ENCODE peak calls at places on chromosomes 12 and 14, in four cellular contexts. E is activated CD4-positive, alpha-beta T cell treated with anti-CD3 and anti-CD28 coated beads for 48 hours; R is T-cell; V is GM23248. G is an unnamed sample.

GRCh38 chr14:76377675-76378074 is 1.7 kb downstream of the ESRRB start:
- DNase-seq in R (no peak), V (no peak), E (no peak), G (no peak)

GRCh38 chr12:52514471-52515318 is 5.5 kb downstream of the KRT5 start:
- DNase-seq in R (no peak), E (no peak), V (no peak), G (no peak)

GRCh38 chr12:65646127-65646643 is 178.1 kb upstream of the HMGA2 start:
- DNase-seq in V (no peak), E (no peak), R (no peak), G (no peak)

GRCh38 chr12:47560408-47560807 is 145.4 kb downstream of the RPAP3 start:
- DNase-seq in E (no peak), V (no peak), R (no peak), G (no peak)

GRCh38 chr12:93943766-93944165 is 204.6 kb upstream of the PLXNC1 start:
- DNase-seq in R (no peak), E (no peak), V (peak; percentile 90), G (no peak)

GRCh38 chr14:104130974-104131651 is 7.3 kb upstream of the KIF26A start:
- DNase-seq in R (no peak), E (peak; percentile 48), V (peak; percentile 63), G (no peak)

GRCh38 chr14:51776102-51776894 is 84.1 kb upstream of the GNG2 start:
- DNase-seq in V (peak; percentile 80), E (peak; percentile 55), R (no peak), G (peak; percentile 11)

GRCh38 chr12:116532986-116533342 is 26.2 kb upstream of the MAP1LC3B2 start:
- DNase-seq in R (no peak), V (no peak), E (no peak), G (no peak)

GRCh38 chr14:103745424-103745823 is 29.8 kb downstream of the ZFYVE21 start:
- DNase-seq in R (no peak), V (no peak), E (no peak), G (no peak)

GRCh38 chr14:54396183-54396492 is 669 bp upstream of the CDKN3 start:
- DNase-seq in R (no peak), E (no peak), V (no peak), G (no peak)

GRCh38 chr14:104315169-104315568 is 176.8 kb downstream of the KIF26A start:
- DNase-seq in E (no peak), V (no peak), R (no peak), G (no peak)

GRCh38 chr12:2891240-2892053 is 756 bp downstream of the TULP3 start:
- DNase-seq in V (peak; percentile 84), E (peak; percentile 22), R (no peak), G (no peak)

GRCh38 chr12:28622416-28622815 is 432.2 kb downstream of the CCDC91 start:
- DNase-seq in R (no peak), V (peak; percentile 78), E (no peak), G (no peak)

GRCh38 chr14:32330356-32331226 is 1.5 kb downstream of the AKAP6 start:
- DNase-seq in E (no peak), R (no peak), V (no peak), G (no peak)

GRCh38 chr12:119916111-119916510 is 39.0 kb upstream of the CIT start:
- DNase-seq in E (no peak), R (no peak), V (no peak), G (no peak)

GRCh38 chr12:53757095-53757770 is 5.5 kb upstream of the CISTR start:
- DNase-seq in E (peak; percentile 91), V (peak; percentile 78), R (peak; percentile 67), G (peak; percentile 74)

GRCh38 chr12:64544796-64545382 is 65.4 kb upstream of the RASSF3 start:
- DNase-seq in V (no peak), R (no peak), E (no peak), G (no peak)

GRCh38 chr12:26271889-26272492 is 76.6 kb downstream of the SSPN start:
- DNase-seq in E (no peak), V (peak; percentile 92), R (no peak), G (no peak)

GRCh38 chr14:24075485-24076301 is 4.3 kb downstream of the CPNE6 start:
- DNase-seq in R (no peak), V (no peak), E (no peak), G (no peak)

GRCh38 chr12:7868391-7868790 is 4.3 kb downstream of the SLC2A14 start:
- DNase-seq in R (no peak), V (peak; percentile 65), E (no peak), G (no peak)

GRCh38 chr12:12156116-12156515 is 85.4 kb downstream of the BCL2L14 start:
- DNase-seq in V (no peak), E (no peak), R (no peak), G (no peak)

GRCh38 chr14:104353921-104354701 is 215.7 kb downstream of the KIF26A start:
- DNase-seq in E (no peak), R (peak; percentile 18), V (no peak), G (no peak)

GRCh38 chr12:102675672-102676071 is 195.3 kb upstream of the IGF1 start:
- DNase-seq in V (peak; percentile 35), E (no peak), R (no peak), G (no peak)

GRCh38 chr14:105087308-105087962 is 22.2 kb upstream of the GPR132 start:
- DNase-seq in V (peak; percentile 86), R (no peak), E (peak; percentile 37), G (no peak)

GRCh38 chr12:9404031-9404430 is 195.8 kb upstream of the PZP start:
- DNase-seq in E (no peak), R (no peak), V (no peak), G (no peak)

GRCh38 chr14:33782923-33783322 is 168.0 kb downstream of the EGLN3 start:
- DNase-seq in E (no peak), R (no peak), V (no peak), G (no peak)

GRCh38 chr14:53432378-53432802 is 279.3 kb upstream of the DDHD1 start:
- DNase-seq in V (peak; percentile 58), E (peak; percentile 10), R (no peak), G (no peak)

GRCh38 chr12:130338794-130339601 is 1.3 kb downstream of the PIWIL1 start:
- DNase-seq in R (no peak), V (no peak), E (no peak), G (no peak)

GRCh38 chr12:50925342-50925651 is 27.0 kb upstream of the HIGD1C start:
- DNase-seq in E (no peak), V (no peak), R (peak; percentile 27), G (no peak)

GRCh38 chr12:96472384-96472783 is 17.0 kb upstream of the CFAP54 start:
- DNase-seq in E (no peak), V (peak; percentile 78), R (no peak), G (no peak)

GRCh38 chr12:24479131-24479530 is 469.8 kb downstream of the BCAT1 start:
- DNase-seq in V (no peak), E (no peak), R (no peak), G (no peak)

GRCh38 chr14:76870146-76870545 is 43.9 kb downstream of the LRRC74A start:
- DNase-seq in E (peak; percentile 15), R (no peak), V (no peak), G (no peak)

GRCh38 chr14:100740196-100740825 is 13.6 kb downstream of the DLK1 start:
- DNase-seq in V (no peak), E (no peak), R (no peak), G (no peak)

GRCh38 chr14:87155850-87156491 is 837.0 kb downstream of the GALC start:
- DNase-seq in V (no peak), E (no peak), R (no peak), G (no peak)

GRCh38 chr14:70714055-70714550 is 72.4 kb downstream of the TTC9 start:
- DNase-seq in V (peak; percentile 69), E (peak; percentile 54), R (no peak), G (peak; percentile 36)

GRCh38 chr12:3882896-3883564 is 9.8 kb upstream of the PARP11 start:
- DNase-seq in E (no peak), R (no peak), V (peak; percentile 19), G (no peak)

GRCh38 chr12:90773526-90773925 is 181.4 kb downstream of the CCER1 start:
- DNase-seq in E (no peak), R (no peak), V (peak; percentile 34), G (no peak)

GRCh38 chr14:41868396-41868795 is 261.7 kb downstream of the LRFN5 start:
- DNase-seq in E (no peak), V (peak; percentile 42), R (no peak), G (no peak)